ENCODE peak calls at places on chromosomes 6 and 20, in four cellular contexts. Q, F, C and Y are unnamed samples.
A peak's percentile ranks its signal among the peaks of the same experiment; 100 is the strongest.

GRCh38 chr20:62291251-62292066 is 11.3 kb upstream of the ADRM1 start:
- DNase-seq in Q (no peak), F (no peak), C (no peak), Y (no peak)

GRCh38 chr6:52664185-52664990 is 6.5 kb upstream of the TMEM14A start:
- DNase-seq in Q (peak; percentile 93), F (peak; percentile 97), C (peak; percentile 91), Y (peak; percentile 94)

GRCh38 chr6:105748737-105749161 is 337.4 kb upstream of the PRDM1 start:
- DNase-seq in Q (no peak), F (no peak), C (no peak), Y (peak; percentile 22)

GRCh38 chr6:29680904-29681303 is at the start of gene ZFP57:
- DNase-seq in Q (no peak), F (no peak), C (no peak), Y (no peak)

GRCh38 chr20:967796-968742 is 34.0 kb downstream of the RSPO4 start:
- DNase-seq in Q (no peak), F (peak; percentile 58), C (peak; percentile 74), Y (no peak)

GRCh38 chr20:48820649-48820973 is 7.2 kb downstream of the PREX1 start:
- DNase-seq in Q (no peak), F (no peak), C (no peak), Y (no peak)

GRCh38 chr6:137637161-137637560 is 143.0 kb upstream of the OLIG3 start:
- DNase-seq in Q (no peak), F (peak; percentile 74), C (no peak), Y (peak; percentile 35)

GRCh38 chr20:56271974-56272373 is 23.4 kb downstream of the MC3R start:
- DNase-seq in Q (no peak), F (no peak), C (no peak), Y (no peak)

GRCh38 chr6:143517447-143517773 is 5.9 kb upstream of the FUCA2 start:
- DNase-seq in Q (no peak), F (no peak), C (no peak), Y (no peak)

GRCh38 chr6:96002912-96003311 is 12.9 kb upstream of the FUT9 start:
- DNase-seq in Q (no peak), F (no peak), C (no peak), Y (no peak)

GRCh38 chr20:9179193-9179802 is 110.4 kb downstream of the PLCB4 start:
- DNase-seq in Q (no peak), F (no peak), C (no peak), Y (peak; percentile 41)

GRCh38 chr6:127516676-127517273 is 2.4 kb downstream of the MTCL3 start:
- DNase-seq in Q (no peak), F (peak; percentile 23), C (peak; percentile 58), Y (peak; percentile 67)

GRCh38 chr6:157983439-157984119 is 1.9 kb downstream of the SYNJ2 start:
- DNase-seq in Q (no peak), F (no peak), C (no peak), Y (no peak)

GRCh38 chr6:9933674-9934073 is 481.2 kb downstream of the TFAP2A start:
- DNase-seq in Q (no peak), F (no peak), C (no peak), Y (no peak)

GRCh38 chr20:45813006-45813340 is 529 bp downstream of the UBE2C start:
- DNase-seq in Q (no peak), F (no peak), C (no peak), Y (no peak)

GRCh38 chr6:47245745-47246371 is 63.8 kb downstream of the TNFRSF21 start:
- DNase-seq in Q (no peak), F (no peak), C (no peak), Y (peak; percentile 27)

GRCh38 chr20:16013631-16014030 is 559.6 kb downstream of the KIF16B start:
- DNase-seq in Q (no peak), F (no peak), C (no peak), Y (no peak)

GRCh38 chr6:147201885-147202515 is 2.2 kb upstream of the STXBP5 start:
- DNase-seq in Q (no peak), F (peak; percentile 59), C (peak; percentile 71), Y (peak; percentile 81)

GRCh38 chr6:147654103-147654845 is 145.8 kb downstream of the SAMD5 start:
- DNase-seq in Q (no peak), F (no peak), C (no peak), Y (no peak)

GRCh38 chr20:52103469-52103910 is 88.1 kb downstream of the ZFP64 start:
- DNase-seq in Q (peak; percentile 25), F (no peak), C (no peak), Y (no peak)
- TF ChIP-seq RNF2 in Q (no peak), F (no peak), C (no peak), Y (no peak)

GRCh38 chr6:15430181-15430580 is 184.3 kb downstream of the JARID2 start:
- DNase-seq in Q (no peak), F (no peak), C (no peak), Y (no peak)

GRCh38 chr6:15434263-15434662 is 188.4 kb downstream of the JARID2 start:
- DNase-seq in Q (no peak), F (no peak), C (no peak), Y (no peak)

GRCh38 chr6:15433517-15433874 is 187.6 kb downstream of the JARID2 start:
- DNase-seq in Q (no peak), F (no peak), C (no peak), Y (no peak)

GRCh38 chr6:15430947-15431405 is 185.1 kb downstream of the JARID2 start:
- DNase-seq in Q (no peak), F (peak; percentile 83), C (no peak), Y (no peak)

DNA sequence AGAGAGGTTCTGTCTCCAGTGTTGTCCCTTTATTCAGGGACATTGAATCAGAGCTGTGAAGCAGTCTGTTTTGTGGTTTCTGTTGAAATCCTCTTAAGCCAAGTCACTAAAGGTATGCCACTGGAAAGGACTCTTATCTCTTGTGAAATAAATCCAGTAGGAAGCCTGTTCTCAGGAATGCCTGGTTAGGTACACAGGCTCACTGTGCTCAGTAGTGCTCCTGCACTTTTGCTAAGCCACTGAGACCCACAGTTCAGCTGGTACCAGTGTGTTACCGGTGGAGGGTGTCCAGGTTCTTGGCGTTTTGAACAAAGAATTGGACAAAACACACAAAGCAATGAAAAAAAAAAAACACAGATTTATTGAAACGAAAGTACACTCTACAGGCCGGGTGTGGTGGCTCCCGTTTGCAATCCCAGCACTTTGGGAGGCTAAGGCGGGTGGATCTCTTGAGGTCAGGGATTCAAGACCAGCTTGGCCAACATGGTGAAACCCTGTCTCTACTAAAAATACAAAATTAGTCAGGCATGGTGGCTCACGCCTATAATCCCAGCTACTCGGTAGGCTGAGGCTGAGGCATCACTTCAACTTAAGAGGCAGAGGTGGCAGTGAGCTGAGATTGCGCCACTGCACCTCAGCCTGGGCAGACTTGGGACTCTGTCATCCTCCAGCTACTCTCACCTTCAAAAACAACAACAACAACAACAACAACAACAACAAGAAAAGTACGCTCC is 186.1 kb downstream of the JARID2 start:
- DNase-seq in Q (no peak), F (peak; percentile 97), C (no peak), Y (no peak)
- TF ChIP-seq RNF2 in Q (no peak), F (no peak), C (no peak), Y (no peak)

DNA sequence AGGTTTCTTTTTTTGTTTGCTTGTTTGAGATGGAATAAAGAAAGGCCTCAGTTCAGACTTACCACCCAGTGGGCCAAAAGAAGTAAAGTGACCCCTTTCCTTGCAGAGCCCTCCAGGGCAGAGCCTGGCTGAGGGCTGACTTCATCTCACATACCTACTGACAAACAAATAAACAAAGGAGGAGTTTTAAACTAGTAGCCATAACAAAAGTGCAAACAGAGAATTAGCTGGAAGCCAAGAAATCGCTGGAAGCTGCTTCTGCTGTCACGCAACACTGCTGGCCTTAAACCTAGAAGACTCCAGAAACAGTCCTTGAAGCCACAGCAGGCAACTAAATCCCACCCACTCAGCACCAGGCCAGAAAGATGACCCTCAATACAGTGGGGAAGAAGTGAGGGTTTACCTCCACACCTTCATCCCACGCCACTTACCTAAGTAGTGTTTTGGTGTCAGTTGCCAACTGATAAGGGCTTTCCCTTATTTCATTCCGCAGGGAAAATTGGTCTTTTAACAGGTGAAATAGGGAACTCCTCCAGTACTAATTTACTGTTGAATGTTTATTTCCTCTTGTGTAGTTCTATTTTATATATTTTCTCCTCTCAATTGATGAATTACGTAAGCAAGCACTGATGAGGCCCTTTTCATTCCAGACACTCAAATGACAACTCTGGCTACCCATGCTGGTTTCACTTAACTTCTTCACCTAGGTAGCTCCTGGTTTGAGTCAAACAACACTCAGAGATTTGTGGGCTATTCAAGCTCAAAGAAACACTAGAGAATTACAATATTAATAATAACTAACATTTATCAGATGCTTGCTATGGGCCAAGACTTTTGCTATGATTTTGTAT is 46.2 kb downstream of the EDN1 start:
- DNase-seq in Q (no peak), F (no peak), C (no peak), Y (peak; percentile 64)
- TF ChIP-seq RNF2 in Q (no peak), F (no peak), C (no peak), Y (no peak)

DNA sequence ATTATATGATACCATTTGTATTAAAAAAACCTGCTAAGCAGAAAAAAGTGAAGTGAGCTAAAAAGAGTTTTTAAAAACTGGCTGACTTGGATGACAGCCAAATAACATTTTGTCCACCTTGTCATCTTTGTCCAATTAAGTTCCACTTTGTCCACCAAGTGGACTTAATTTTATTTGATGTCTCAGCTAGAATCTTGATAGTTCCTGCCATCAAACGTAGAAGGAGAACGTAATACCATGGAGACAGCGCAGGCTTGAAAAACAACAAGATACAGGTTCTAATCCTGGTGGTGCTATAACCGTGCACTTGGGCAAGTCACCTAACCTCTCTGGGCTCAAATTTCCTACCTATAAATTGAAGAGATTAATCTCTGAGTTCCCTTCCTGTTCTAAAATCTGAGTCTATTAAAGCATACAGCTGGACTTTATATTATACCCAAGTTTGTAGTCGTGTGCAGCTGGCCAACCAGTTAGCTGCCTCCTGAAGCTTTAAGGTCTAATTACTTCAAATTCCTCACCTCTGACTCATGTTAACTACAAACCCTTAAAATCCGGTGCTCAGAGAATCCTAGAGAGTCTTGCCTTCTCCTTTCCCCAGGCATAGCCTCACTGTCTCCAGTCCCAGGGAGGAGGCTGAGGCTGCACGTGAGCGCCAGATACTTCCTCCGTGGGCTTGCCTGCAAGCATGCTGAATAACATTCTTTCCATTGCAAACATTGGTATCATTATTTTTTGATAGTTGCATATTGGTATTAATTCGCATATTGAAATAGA is 16.8 kb downstream of the TMEM244 start:
- DNase-seq in Q (peak; percentile 31), F (no peak), C (no peak), Y (no peak)
- TF ChIP-seq RNF2 in Q (no peak), F (no peak), C (no peak), Y (no peak)

DNA sequence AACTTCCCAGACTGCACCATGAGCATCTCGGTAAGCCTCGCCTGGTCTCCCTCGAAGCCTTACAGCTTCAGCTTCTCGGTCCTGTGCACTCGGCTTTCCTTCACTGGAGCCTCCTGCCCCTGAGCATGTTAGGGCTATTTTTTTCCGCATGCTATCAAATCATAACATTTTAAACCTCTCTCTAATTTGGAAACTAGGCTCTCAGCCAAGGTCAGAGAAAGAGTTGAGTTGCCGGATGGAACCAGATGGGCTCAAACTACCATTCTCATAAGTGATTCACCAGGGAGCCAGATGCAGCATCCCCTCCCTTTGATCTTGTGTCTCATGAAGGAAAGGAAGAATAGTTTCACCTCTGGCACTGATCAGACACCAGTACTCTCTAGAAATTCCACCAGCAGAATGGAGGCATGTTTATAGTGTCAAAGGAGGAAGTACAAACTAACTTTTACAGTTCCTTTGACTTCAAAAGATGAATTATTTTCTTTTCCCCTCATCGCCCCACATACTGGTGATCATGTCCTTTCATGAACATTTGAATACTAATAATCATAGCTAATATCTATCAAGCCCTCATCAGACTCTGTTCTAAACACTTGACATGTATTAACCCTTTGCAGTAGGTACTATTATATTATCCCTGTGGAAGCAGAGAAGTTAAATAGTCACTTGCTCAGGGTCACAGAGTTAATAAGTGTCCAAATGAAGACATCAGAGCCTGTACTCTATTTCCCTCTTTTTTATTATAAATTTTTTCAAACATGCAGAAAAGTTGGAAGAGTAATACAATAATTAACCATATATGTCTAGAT is 46.7 kb downstream of the MAP1LC3A start:
- DNase-seq in Q (no peak), F (no peak), C (no peak), Y (no peak)
- TF ChIP-seq RNF2 in Q (no peak), F (no peak), C (no peak), Y (no peak)